ENCODE peak calls at places on chromosomes 16 and 17, in four cellular contexts. J, I, R and Y are unnamed samples.

GRCh38 chr16:83244057-83244456 is 563.7 kb upstream of the HSBP1 start:
- DNase-seq in R (no peak), I (no peak), J (no peak), Y (no peak)

GRCh38 chr17:50203086-50203485 is 1.7 kb upstream of the COL1A1 start:
- DNase-seq in I (no peak), R (no peak), J (no peak), Y (no peak)

GRCh38 chr16:19715566-19715965 is 2.5 kb downstream of the KNOP1 start:
- DNase-seq in R (no peak), J (peak), I (no peak), Y (no peak)

GRCh38 chr17:36085710-36086268 is 4.2 kb downstream of the CCL3 start:
- DNase-seq in I (no peak), J (no peak), R (no peak), Y (no peak)

GRCh38 chr16:76976756-76977155 is 214.2 kb upstream of the MON1B start:
- DNase-seq in I (no peak), J (no peak), R (no peak), Y (no peak)

GRCh38 chr17:32795339-32795979 is 81.5 kb downstream of the MYO1D start:
- DNase-seq in I (no peak), J (no peak), R (no peak), Y (no peak)

GRCh38 chr17:42536372-42537155 is 523 bp downstream of the NAGLU start:
- DNase-seq in J (peak), I (peak), R (no peak), Y (peak)

GRCh38 chr17:17886747-17887146 is 50.0 kb upstream of the SREBF1 start:
- DNase-seq in J (no peak), I (no peak), R (no peak), Y (no peak)

GRCh38 chr17:82804442-82805191 is 35.2 kb downstream of the ZNF750 start:
- DNase-seq in R (no peak), J (no peak), I (no peak), Y (no peak)

GRCh38 chr16:23514381-23515152 is 4.3 kb upstream of the GGA2 start:
- DNase-seq in J (no peak), I (no peak), R (no peak), Y (no peak)

GRCh38 chr17:73840829-73841228 is 196.6 kb upstream of the SDK2 start:
- DNase-seq in R (no peak), I (no peak), J (no peak), Y (no peak)

GRCh38 chr17:36197389-36197708 is 791 bp upstream of the CCL3L1 start:
- DNase-seq in R (no peak), J (no peak), I (no peak), Y (peak)

GRCh38 chr17:8693328-8693727 is 51.3 kb downstream of the CCDC42 start:
- DNase-seq in R (no peak), J (no peak), I (no peak), Y (no peak)

GRCh38 chr16:79250457-79251098 is 350.0 kb downstream of the MAF start:
- DNase-seq in I (no peak), R (no peak), J (no peak), Y (no peak)

GRCh38 chr16:56493815-56494214 is 26.0 kb downstream of the BBS2 start:
- DNase-seq in I (no peak), R (no peak), J (no peak), Y (no peak)

GRCh38 chr17:21815352-21816063 is 123.2 kb downstream of the KCNJ18 start:
- DNase-seq in R (no peak), J (no peak), I (no peak), Y (no peak)

GRCh38 chr17:63358111-63358839 is 87.8 kb downstream of the CYB561 start:
- DNase-seq in I (no peak), R (no peak), J (no peak), Y (no peak)

GRCh38 chr16:71626018-71626857 is at the start of gene MARVELD3:
- DNase-seq in R (peak), J (peak), I (peak), Y (peak)

GRCh38 chr16:88924834-88925539 is 52.0 kb downstream of the CBFA2T3 start:
- DNase-seq in J (peak), I (peak), R (peak), Y (no peak)

GRCh38 chr16:11297492-11298142 is 16.5 kb upstream of the PRM1 start:
- DNase-seq in R (no peak), J (no peak), I (peak), Y (peak)

GRCh38 chr16:68700120-68700519 is 37.0 kb upstream of the CDH1 start:
- DNase-seq in J (no peak), I (no peak), R (no peak), Y (no peak)

GRCh38 chr16:4358831-4359561 is 7.9 kb upstream of the PAM16 start:
- DNase-seq in R (no peak), I (peak), J (peak), Y (no peak)

GRCh38 chr17:62109378-62109902 is 44.4 kb upstream of the MED13 start:
- DNase-seq in R (peak), J (peak), I (peak), Y (peak)

GRCh38 chr16:64051826-64052225 is 1070.0 kb downstream of the CDH11 start:
- DNase-seq in R (no peak), I (peak), J (peak), Y (peak)

GRCh38 chr17:40548982-40549680 is 16.1 kb downstream of the CCR7 start:
- DNase-seq in R (no peak), I (no peak), J (peak), Y (no peak)

GRCh38 chr16:476039-476438 is 50.6 kb downstream of the RAB11FIP3 start:
- DNase-seq in J (no peak), I (no peak), R (no peak), Y (no peak)

GRCh38 chr17:81049372-81049911 is 14.5 kb downstream of the BAIAP2 start:
- DNase-seq in R (no peak), J (no peak), I (no peak), Y (no peak)
- H3K27ac ChIP-seq in R (peak), J (peak), I (no peak), Y (no peak)

DNA sequence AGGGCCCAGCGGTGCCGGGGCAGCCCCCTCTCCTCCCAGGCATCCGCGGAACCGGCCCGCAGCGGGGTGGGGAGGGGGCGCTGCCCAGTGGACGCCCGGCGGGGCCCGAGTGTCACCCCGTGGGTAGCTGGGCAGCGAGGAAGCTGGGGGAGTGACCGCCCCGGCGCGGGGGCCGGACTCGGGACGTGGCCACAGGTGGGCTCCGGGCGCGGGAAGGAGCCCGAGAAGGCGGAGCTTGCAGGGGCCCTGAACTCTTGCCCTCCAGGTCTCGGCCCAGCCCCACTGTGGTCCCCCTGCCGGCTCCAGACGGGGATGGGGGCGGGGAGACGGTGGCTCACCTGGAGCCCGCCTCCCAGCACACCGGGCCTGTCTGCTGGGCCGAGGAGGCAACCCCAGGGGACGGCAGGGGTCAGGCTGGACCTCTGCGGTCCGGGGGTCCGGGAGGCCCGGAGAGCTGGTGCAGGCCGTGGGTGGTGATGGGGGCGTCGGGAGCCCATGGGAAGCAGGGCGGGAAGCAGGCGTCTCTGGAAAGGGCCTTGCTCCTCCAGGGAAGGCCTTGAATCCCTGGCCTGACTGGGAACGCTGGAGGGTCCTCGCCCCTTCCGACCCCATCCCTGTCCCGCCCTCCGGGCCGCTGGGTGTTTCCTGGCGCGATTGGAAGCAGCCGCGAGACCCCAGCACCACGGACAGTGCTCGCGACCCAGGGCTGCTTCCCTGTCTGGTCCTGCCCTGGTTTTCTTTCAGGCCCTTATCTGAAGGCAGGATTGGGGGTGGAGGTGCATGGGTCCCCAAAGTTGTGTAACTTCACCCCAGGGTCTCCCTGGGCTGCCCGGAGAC is 1.9 kb downstream of the MGAT5B start:
- DNase-seq in R (no peak), J (no peak), I (peak), Y (no peak)
- TF ChIP-seq EZH2 in R (no peak), J (no peak), I (peak), Y (no peak)

GRCh38 chr16:53549970-53550406 is 47.0 kb upstream of the AKTIP start:
- DNase-seq in J (peak), I (peak), R (peak), Y (peak)
- TF ChIP-seq EZH2phosphoT487 in J (no peak), I (no peak), R (no peak), Y (no peak)

DNA sequence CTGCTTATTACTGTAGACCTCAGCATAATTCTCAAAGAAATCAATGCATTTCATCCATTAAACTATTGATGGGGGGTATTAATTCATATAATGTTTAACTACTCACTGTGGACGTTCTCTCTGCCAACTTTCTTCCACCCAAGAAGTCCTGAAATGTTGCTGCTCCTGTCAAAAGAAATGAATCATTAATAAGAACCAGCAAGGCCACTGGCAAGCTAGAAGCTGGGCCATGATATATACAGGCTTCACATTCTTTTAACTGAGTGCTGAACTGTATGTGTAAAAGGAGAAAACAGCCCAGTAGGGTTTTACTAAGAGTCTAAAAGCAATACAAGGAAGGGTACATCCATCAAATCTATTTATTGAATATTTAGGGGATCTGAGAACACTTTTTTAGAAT is 626.4 kb upstream of the SOX9 start:
- DNase-seq in R (no peak), J (no peak), I (no peak), Y (no peak)
- H3K27ac ChIP-seq in R (no peak), J (no peak), I (no peak), Y (no peak)

GRCh38 chr17:44968225-44969143 is at the start of gene C1QL1:
- DNase-seq in R (peak), J (peak), I (peak), Y (peak)

GRCh38 chr17:44969144-44969780 is 1.2 kb upstream of the C1QL1 start:
- DNase-seq in J (no peak), I (peak), R (no peak), Y (no peak)

GRCh38 chr17:44967907-44968224 is 237 bp downstream of the C1QL1 start:
- DNase-seq in J (no peak), I (no peak), R (no peak), Y (no peak)

GRCh38 chr17:44971776-44972483 is 3.8 kb upstream of the C1QL1 start:
- DNase-seq in R (no peak), J (no peak), I (no peak), Y (no peak)

GRCh38 chr17:44970136-44970737 is 2.1 kb upstream of the C1QL1 start:
- DNase-seq in R (no peak), I (peak), J (no peak), Y (no peak)
- TF ChIP-seq EZH2 in R (no peak), I (no peak), J (no peak), Y (no peak)